ENCODE peak calls at places on chromosomes 5 and 9, in ten cellular contexts. L, I, W, E, C, Y, B, Q, G and T are unnamed samples.

GRCh38 chr9:68704498-68704803 is 589 bp upstream of the PIP5K1B start:
- DNase-seq in L (no peak), I (no peak), W (no peak), E (peak; percentile 10), C (no peak), Y (no peak), B (no peak), Q (no peak), G (no peak), T (no peak)

GRCh38 chr9:114777841-114778240 is 28.0 kb downstream of the TNFSF15 start:
- DNase-seq in L (no peak), I (no peak), W (no peak), E (no peak), C (peak; percentile 23), Y (no peak), B (no peak), Q (peak; percentile 32), G (no peak), T (no peak)

GRCh38 chr5:170638454-170639220 is 134.8 kb downstream of the KCNIP1 start:
- DNase-seq in L (peak; percentile 90), I (peak; percentile 87), W (no peak), E (peak; percentile 75), C (peak; percentile 62), Y (no peak), B (peak; percentile 83), Q (peak; percentile 64), G (peak; percentile 67), T (peak; percentile 58)

GRCh38 chr9:21398955-21399489 is 9.9 kb upstream of the IFNA8 start:
- DNase-seq in L (no peak), I (no peak), W (no peak), E (no peak), C (no peak), Y (no peak), B (no peak), Q (no peak), G (no peak), T (no peak)

GRCh38 chr9:29209748-29210276 is 1636.5 kb upstream of the C9orf72 start:
- DNase-seq in L (no peak), I (no peak), W (no peak), E (no peak), C (no peak), Y (no peak), B (no peak), Q (no peak), G (no peak), T (no peak)

GRCh38 chr5:73142035-73142434 is 21.7 kb downstream of the TMEM171 start:
- DNase-seq in L (no peak), I (no peak), W (no peak), E (no peak), C (no peak), Y (no peak), B (no peak), Q (no peak), G (no peak), T (no peak)

GRCh38 chr5:81779125-81779934 is 28.4 kb upstream of the SSBP2 start:
- DNase-seq in L (peak; percentile 33), I (no peak), W (no peak), E (no peak), C (peak; percentile 26), Y (peak; percentile 84), B (peak; percentile 89), Q (peak; percentile 48), G (peak; percentile 81), T (no peak)

GRCh38 chr5:93677344-93678021 is 63.9 kb downstream of the POU5F2 start:
- DNase-seq in L (peak; percentile 76), I (peak; percentile 88), W (peak; percentile 91), E (peak; percentile 89), C (no peak), Y (peak; percentile 53), B (peak; percentile 67), Q (peak; percentile 81), G (no peak), T (no peak)

GRCh38 chr9:113668057-113668456 is 204.5 kb downstream of the RGS3 start:
- DNase-seq in L (no peak), I (no peak), W (peak; percentile 38), E (no peak), C (no peak), Y (no peak), B (no peak), Q (no peak), G (no peak), T (no peak)

GRCh38 chr9:78813602-78814180 is 516.8 kb downstream of the PSAT1 start:
- DNase-seq in L (no peak), I (no peak), W (no peak), E (no peak), C (no peak), Y (no peak), B (no peak), Q (no peak), G (no peak), T (no peak)

DNA sequence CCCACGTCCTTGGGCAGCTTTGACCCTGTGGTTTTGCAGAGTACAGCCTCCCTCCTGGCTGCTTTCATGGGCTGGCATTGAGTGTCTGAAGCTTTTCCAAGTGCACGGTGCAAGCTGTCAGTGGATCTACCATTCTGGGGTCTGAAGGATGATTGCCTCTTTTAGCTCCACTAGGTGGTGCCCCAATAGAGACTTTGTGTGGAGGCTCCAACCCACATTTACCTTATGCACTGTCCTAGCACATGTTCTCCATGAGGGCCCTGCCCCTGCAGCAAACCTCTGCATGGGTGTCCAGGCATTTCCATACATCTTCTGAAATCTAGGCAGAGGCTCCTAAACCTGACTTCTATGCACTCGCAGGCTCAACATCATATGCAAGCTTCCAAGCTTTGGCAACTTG is 644.2 kb upstream of the CDH9 start:
- DNase-seq in L (peak; percentile 0), I (peak; percentile 31), W (no peak), E (peak; percentile 6), C (no peak), Y (no peak), B (no peak), Q (peak; percentile 1), G (no peak), T (no peak)
- TF ChIP-seq CTCF in L (no peak), I (peak; percentile 45), W (no peak), E (peak; percentile 33), C (no peak), Y (no peak), B (no peak), Q (no peak), G (no peak), T (no peak)

GRCh38 chr9:133463864-133464615 is 4.3 kb downstream of the CACFD1 start:
- DNase-seq in L (no peak), I (no peak), W (no peak), E (no peak), C (no peak), Y (peak; percentile 84), B (no peak), Q (no peak), G (no peak), T (no peak)

GRCh38 chr9:133461975-133462374 is 2.2 kb downstream of the CACFD1 start:
- DNase-seq in L (no peak), I (no peak), W (no peak), E (no peak), C (no peak), Y (no peak), B (no peak), Q (no peak), G (peak; percentile 75), T (no peak)

GRCh38 chr9:133464638-133465037 is 4.9 kb downstream of the CACFD1 start:
- DNase-seq in L (no peak), I (no peak), W (no peak), E (no peak), C (no peak), Y (no peak), B (no peak), Q (no peak), G (no peak), T (no peak)

GRCh38 chr9:133460405-133461175 is 812 bp downstream of the CACFD1 start:
- DNase-seq in L (peak; percentile 55), I (peak; percentile 74), W (no peak), E (peak; percentile 69), C (peak; percentile 68), Y (peak; percentile 83), B (peak; percentile 86), Q (no peak), G (peak; percentile 95), T (no peak)

DNA sequence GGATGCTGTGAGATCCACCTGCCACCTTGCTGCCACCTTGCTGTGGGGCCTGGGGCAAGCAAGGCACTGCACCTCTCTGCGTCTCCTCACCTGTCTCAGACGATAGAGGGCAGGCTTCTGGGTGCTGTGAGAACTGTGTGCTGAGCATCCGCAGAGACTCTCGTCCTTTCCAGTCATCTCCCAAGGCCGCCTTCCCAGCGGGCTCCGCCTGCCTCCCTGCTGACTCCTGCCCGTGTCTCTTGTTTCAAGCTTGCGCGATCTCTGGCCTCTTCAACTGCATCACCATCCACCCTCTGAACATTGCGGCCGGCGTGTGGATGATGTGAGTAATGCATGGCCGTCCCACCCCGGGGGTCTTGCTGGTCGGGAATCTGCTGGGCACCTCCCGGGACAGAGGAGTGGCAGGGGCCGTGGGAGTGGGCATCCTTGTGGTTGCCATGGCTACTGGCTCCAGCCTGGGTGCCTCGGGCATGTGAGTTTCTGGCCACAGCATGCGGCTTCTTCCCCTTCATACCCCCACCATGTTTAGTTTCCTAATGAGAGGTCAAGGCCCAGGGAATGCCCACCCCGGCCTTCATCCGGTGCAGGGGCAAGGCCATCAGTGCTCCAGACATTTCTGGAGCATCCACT is 3.6 kb downstream of the CACFD1 start:
- DNase-seq in L (peak; percentile 23), I (peak; percentile 28), W (no peak), E (no peak), C (no peak), Y (no peak), B (no peak), Q (no peak), G (no peak), T (no peak)
- TF ChIP-seq CTCF in L (no peak), I (peak; percentile 26), W (no peak), E (no peak), C (no peak), Y (no peak), B (no peak), Q (no peak), G (no peak), T (no peak)

GRCh38 chr9:129617167-129617566 is 3.7 kb downstream of the C9orf50 start:
- DNase-seq in L (peak; percentile 44), I (peak; percentile 55), W (no peak), E (peak; percentile 44), C (no peak), Y (no peak), B (no peak), Q (peak; percentile 71), G (no peak), T (no peak)
- TF ChIP-seq CTCF in L (no peak), I (peak; percentile 63), W (peak; percentile 68), E (peak; percentile 49), C (no peak), Y (peak; percentile 22), B (peak; percentile 24), Q (peak; percentile 79), G (peak; percentile 49), T (no peak)

GRCh38 chr9:73270967-73271722 is 119.5 kb downstream of the ANXA1 start:
- DNase-seq in L (peak; percentile 17), I (no peak), W (peak; percentile 38), E (no peak), C (no peak), Y (no peak), B (no peak), Q (peak; percentile 91), G (no peak), T (no peak)

GRCh38 chr9:73264636-73265035 is 113.0 kb downstream of the ANXA1 start:
- DNase-seq in L (no peak), I (no peak), W (no peak), E (no peak), C (no peak), Y (no peak), B (no peak), Q (no peak), G (no peak), T (no peak)

GRCh38 chr9:73265876-73266275 is 114.2 kb downstream of the ANXA1 start:
- DNase-seq in L (no peak), I (no peak), W (no peak), E (no peak), C (no peak), Y (no peak), B (no peak), Q (no peak), G (no peak), T (no peak)

GRCh38 chr9:73269430-73270101 is 117.9 kb downstream of the ANXA1 start:
- DNase-seq in L (no peak), I (peak; percentile 30), W (no peak), E (peak; percentile 60), C (no peak), Y (no peak), B (no peak), Q (peak; percentile 49), G (no peak), T (no peak)
- TF ChIP-seq CTCF in L (no peak), I (peak; percentile 64), W (no peak), E (peak; percentile 32), C (no peak), Y (no peak), B (no peak), Q (no peak), G (peak; percentile 26), T (no peak)